ENCODE peak calls at places on chromosomes 3 and 15, in four cellular contexts. P, A, H and O are unnamed samples. For H3K4me1, the result is how much of the 10 kb centered on the place peaks cover.

GRCh38 chr3:10392244-10392643 is 71.3 kb upstream of the SEC13 start:
- DNase-seq in A (peak), P (no peak), H (peak), O (no peak)

GRCh38 chr15:64905119-64905831 is 6.4 kb upstream of the ANKDD1A start:
- DNase-seq in P (peak), H (peak), A (peak), O (peak)

GRCh38 chr3:120488296-120488695 is 37.5 kb upstream of the FSTL1 start:
- DNase-seq in H (no peak), P (no peak), A (no peak), O (no peak)

GRCh38 chr3:2543247-2543646 is 444.6 kb downstream of the CNTN4 start:
- DNase-seq in H (no peak), P (no peak), A (no peak), O (no peak)

GRCh38 chr3:171283248-171284222 is 176.7 kb downstream of the TNIK start:
- DNase-seq in A (no peak), H (no peak), P (no peak), O (no peak)

GRCh38 chr3:170809975-170810357 is 60.0 kb downstream of the RPL22L1 start:
- DNase-seq in P (no peak), A (no peak), H (no peak), O (peak)

GRCh38 chr3:196181127-196181546 is 30.1 kb downstream of the ZDHHC19 start:
- DNase-seq in H (no peak), A (peak), P (no peak), O (no peak)

GRCh38 chr3:169660709-169661566 is 2.6 kb downstream of the MECOM start:
- DNase-seq in H (peak), P (no peak), A (no peak), O (peak)

GRCh38 chr15:30991301-30992072 is at the start of gene MTMR10:
- DNase-seq in P (peak), H (peak), A (peak), O (peak)

GRCh38 chr3:139670196-139670595 is 7.6 kb downstream of the NMNAT3 start:
- DNase-seq in P (no peak), H (no peak), A (no peak), O (no peak)

GRCh38 chr15:98505611-98506031 is 142.7 kb upstream of the IGF1R start:
- DNase-seq in A (no peak), P (no peak), H (no peak), O (no peak)

GRCh38 chr3:28973621-28974020 is 307.2 kb upstream of the RBMS3 start:
- DNase-seq in A (no peak), P (no peak), H (no peak), O (no peak)

GRCh38 chr3:53677406-53677805 is 168.8 kb downstream of the CHDH start:
- DNase-seq in H (peak), P (no peak), A (no peak), O (peak)

GRCh38 chr15:101773496-101774100 is 29.7 kb upstream of the OR4F6 start:
- DNase-seq in H (peak), P (no peak), A (no peak), O (peak)

GRCh38 chr3:32326791-32327190 is 64.9 kb upstream of the CMTM7 start:
- DNase-seq in A (no peak), H (no peak), P (no peak), O (no peak)

GRCh38 chr3:195794708-195795107 is 17.0 kb downstream of the MUC4 start:
- DNase-seq in P (no peak), A (no peak), H (peak), O (no peak)

GRCh38 chr3:81968628-81969027 is 207.2 kb upstream of the GBE1 start:
- DNase-seq in H (peak), A (no peak), P (no peak), O (no peak)

GRCh38 chr3:112860898-112861297 is 14.2 kb upstream of the CD200R1L start:
- DNase-seq in P (no peak), A (no peak), H (no peak), O (no peak)

GRCh38 chr15:44482088-44482487 is 54.7 kb downstream of the CTDSPL2 start:
- DNase-seq in P (no peak), H (no peak), A (no peak), O (no peak)

GRCh38 chr15:40092416-40093223 is 16.1 kb downstream of the BMF start:
- DNase-seq in P (no peak), A (peak), H (peak), O (peak)

GRCh38 chr15:64000183-64000710 is 46.0 kb downstream of the DAPK2 start:
- DNase-seq in H (no peak), A (no peak), P (no peak), O (peak)

GRCh38 chr3:109921509-109921908 is 584.2 kb upstream of the DPPA4 start:
- DNase-seq in A (no peak), P (no peak), H (peak), O (no peak)

GRCh38 chr3:170555329-170555728 is 30.5 kb downstream of the SLC7A14 start:
- DNase-seq in H (no peak), P (no peak), A (no peak), O (no peak)

GRCh38 chr3:176776622-176777021 is 420.7 kb downstream of the TBL1XR1 start:
- DNase-seq in P (no peak), A (no peak), H (no peak), O (no peak)

GRCh38 chr15:41283653-41284424 is 48.6 kb downstream of the OIP5 start:
- DNase-seq in A (peak), H (peak), P (peak), O (peak)

GRCh38 chr3:13470894-13471574 is 9.1 kb upstream of the HDAC11 start:
- DNase-seq in H (no peak), A (peak), P (no peak), O (peak)

GRCh38 chr3:139718415-139718814 is 40.6 kb upstream of the NMNAT3 start:
- DNase-seq in H (peak), P (peak), A (no peak), O (peak)

DNA sequence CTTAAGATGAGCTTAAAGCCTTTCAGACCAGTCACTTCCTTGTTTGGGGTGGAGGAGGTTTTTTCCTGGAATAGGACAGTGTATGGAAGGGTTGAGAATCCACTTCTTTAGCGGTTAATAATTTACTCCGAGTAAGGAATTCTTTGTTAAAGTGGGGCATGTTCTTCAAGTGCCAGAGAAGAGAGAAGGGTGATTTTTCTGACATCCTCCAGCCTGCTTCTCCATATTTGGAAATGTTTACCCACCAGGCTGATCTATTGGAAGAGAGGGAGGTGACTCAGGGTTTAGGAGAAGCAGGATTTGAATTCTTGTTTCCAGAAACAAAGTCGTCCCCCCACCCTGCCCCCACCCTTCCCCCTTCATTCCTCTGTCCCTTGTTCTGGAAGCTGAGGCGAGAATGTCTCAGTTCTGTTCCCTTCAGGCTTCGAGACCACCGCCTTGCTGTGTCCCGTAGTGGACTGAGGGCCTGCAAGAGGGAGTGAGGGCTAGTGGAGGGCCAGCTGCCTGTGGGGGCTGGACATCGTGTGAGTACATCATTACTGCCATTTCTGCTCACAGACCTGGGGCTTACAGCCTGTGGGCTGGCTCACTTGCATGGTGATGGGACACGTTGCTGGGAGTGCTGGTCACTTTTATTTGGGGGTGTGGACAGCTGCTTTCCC is 58.5 kb downstream of the LPP start:
- DNase-seq in A (no peak), P (no peak), H (peak), O (peak)
- H3K4me3 ChIP-seq in A (no peak), P (peak), H (no peak), O (no peak)

GRCh38 chr15:85623648-85624047 is 171.1 kb downstream of the KLHL25 start:
- DNase-seq in A (no peak), H (no peak), P (no peak), O (no peak)
- H3K4me1 ChIP-seq in A (half or more), H (half or more), P (under half), O (under half)

GRCh38 chr15:67924359-67924974 is 84.6 kb upstream of the RNU6-1 start:
- DNase-seq in P (no peak), H (no peak), A (no peak), O (no peak)

GRCh38 chr15:67925182-67925581 is 85.3 kb upstream of the RNU6-1 start:
- DNase-seq in H (no peak), A (no peak), P (no peak), O (no peak)

GRCh38 chr15:67928666-67929065 is 88.8 kb upstream of the RNU6-1 start:
- DNase-seq in H (no peak), P (no peak), A (no peak), O (no peak)

GRCh38 chr15:67930720-67931119 is 90.9 kb upstream of the RNU6-1 start:
- DNase-seq in A (no peak), H (no peak), P (no peak), O (no peak)

DNA sequence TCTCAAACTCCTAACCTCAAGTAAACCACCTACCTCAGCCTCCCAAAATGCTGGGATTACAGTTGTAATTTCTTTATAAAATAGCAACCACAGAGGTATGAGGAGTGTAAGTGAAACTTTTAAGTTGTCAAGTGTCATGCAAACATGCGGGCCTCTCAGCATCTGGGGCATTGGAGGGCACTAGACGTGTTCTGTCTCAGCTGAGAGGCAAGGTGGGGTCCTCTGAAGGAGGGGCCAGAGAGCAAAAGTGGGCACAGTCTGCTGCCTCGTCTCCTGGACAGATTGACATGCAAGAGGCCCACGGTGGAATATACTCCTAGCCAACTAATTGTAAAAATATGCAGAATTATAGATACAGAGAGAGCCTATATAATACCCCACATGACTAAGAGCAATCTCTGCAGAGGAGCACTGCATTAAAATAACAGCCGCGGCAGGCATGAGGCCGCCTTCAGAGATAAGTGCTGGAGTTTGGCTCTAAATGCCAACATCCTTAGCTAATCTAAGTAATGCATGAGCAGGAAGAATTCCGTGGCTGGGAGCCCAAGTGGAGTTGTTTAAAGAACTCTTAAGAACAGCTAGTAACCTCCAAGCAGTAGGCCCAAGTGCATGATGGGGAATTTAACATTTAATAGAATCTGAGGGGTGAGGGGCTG is 87.8 kb upstream of the RNU6-1 start:
- DNase-seq in H (peak), P (no peak), A (no peak), O (peak)
- H3K4me3 ChIP-seq in H (no peak), P (no peak), A (no peak), O (no peak)

GRCh38 chr3:52432631-52433030 is 12.3 kb downstream of the SEMA3G start:
- DNase-seq in P (peak), H (peak), A (peak), O (no peak)
- H3K4me1 ChIP-seq in P (under half), H (under half), A (half or more), O (under half)

GRCh38 chr15:69478259-69478687 is 25.7 kb downstream of the RPLP1 start:
- DNase-seq in A (peak), P (no peak), H (peak), O (peak)
- H3K4me3 ChIP-seq in A (no peak), P (no peak), H (no peak), O (no peak)

GRCh38 chr3:115087512-115087911 is 59.6 kb downstream of the ZBTB20 start:
- DNase-seq in A (no peak), P (no peak), H (no peak), O (no peak)
- H3K4me1 ChIP-seq in A (under half), P (under half), H (under half), O (under half)

GRCh38 chr3:130894873-130895330 is 1.0 kb downstream of the ATP2C1 start:
- DNase-seq in A (no peak), P (no peak), H (peak), O (no peak)

GRCh38 chr3:130895690-130896089 is 1.8 kb downstream of the ATP2C1 start:
- DNase-seq in H (no peak), A (no peak), P (no peak), O (no peak)

GRCh38 chr3:130894130-130894872 is 417 bp downstream of the ATP2C1 start:
- DNase-seq in P (no peak), H (peak), A (peak), O (peak)

GRCh38 chr3:130896101-130896500 is 2.2 kb downstream of the ATP2C1 start:
- DNase-seq in P (no peak), H (no peak), A (no peak), O (no peak)

GRCh38 chr3:130897316-130897715 is 3.4 kb downstream of the ATP2C1 start:
- DNase-seq in A (no peak), H (no peak), P (no peak), O (no peak)
- H3K4me3 ChIP-seq in A (no peak), H (no peak), P (no peak), O (no peak)

DNA sequence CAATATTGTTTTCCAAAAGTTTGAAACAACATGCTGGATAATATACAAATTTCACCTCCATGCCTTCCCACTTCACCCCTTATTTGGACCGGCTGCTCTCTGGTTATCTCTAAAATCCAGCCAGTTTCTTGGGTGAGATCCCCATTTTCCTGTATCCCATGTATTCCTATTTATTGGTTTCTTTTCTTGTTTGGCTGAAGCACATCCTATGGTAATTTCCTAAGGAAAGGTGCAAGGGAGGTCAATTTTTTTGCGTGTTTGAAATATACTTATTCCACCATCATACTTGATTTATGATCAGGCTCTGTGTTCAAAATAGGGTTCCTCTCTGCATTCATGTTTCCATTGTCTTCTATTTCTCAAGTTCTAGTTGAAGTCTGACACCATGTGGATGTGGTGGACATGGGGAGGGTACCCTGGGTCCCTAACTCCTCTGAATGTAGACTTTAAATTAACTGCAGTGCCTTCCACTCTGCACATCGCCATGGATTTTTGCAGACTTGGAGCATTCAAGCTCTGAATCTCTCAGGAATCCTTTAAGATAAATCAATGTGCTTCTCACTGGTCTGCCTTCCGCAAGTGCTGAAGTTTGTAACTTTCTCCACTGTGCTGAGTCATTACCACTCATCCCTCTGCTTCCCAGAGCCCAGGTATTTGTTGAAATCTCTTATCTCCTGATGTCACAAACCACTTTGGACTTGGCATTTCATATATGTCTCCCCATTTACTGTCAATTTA is 52.1 kb upstream of the TLE3 start:
- DNase-seq in A (no peak), H (no peak), P (no peak), O (no peak)
- H3K4me1 ChIP-seq in A (under half), H (under half), P (under half), O (under half)